ENCODE peak calls at places on chromosomes 2 and 18, in four cellular contexts. One of them, this sample, is unnamed.

GRCh38 chr2:235639387-235639786 is 145.5 kb downstream of the AGAP1 start:
- DNase-seq in GM23248: peak
- DNase-seq in endothelial cell of umbilical vein: no peak
- DNase-seq in astrocyte: peak
- DNase-seq in this sample: peak

GRCh38 chr2:639703-640102 is 37.5 kb downstream of the TMEM18 start:
- DNase-seq in GM23248: no peak
- DNase-seq in endothelial cell of umbilical vein: no peak
- DNase-seq in astrocyte: no peak
- DNase-seq in this sample: no peak

GRCh38 chr18:43932140-43932539 is 654.9 kb upstream of the SYT4 start:
- DNase-seq in GM23248: no peak
- DNase-seq in endothelial cell of umbilical vein: no peak
- DNase-seq in astrocyte: peak
- DNase-seq in this sample: no peak

GRCh38 chr2:5520352-5520996 is 171.7 kb upstream of the SOX11 start:
- DNase-seq in GM23248: no peak
- DNase-seq in endothelial cell of umbilical vein: no peak
- DNase-seq in astrocyte: peak
- DNase-seq in this sample: no peak

GRCh38 chr18:3350566-3351527 is 88.9 kb downstream of the MYL12B start:
- DNase-seq in GM23248: peak
- DNase-seq in endothelial cell of umbilical vein: no peak
- DNase-seq in astrocyte: peak
- DNase-seq in this sample: peak

GRCh38 chr2:31108887-31109286 is 29.4 kb downstream of the GALNT14 start:
- DNase-seq in GM23248: no peak
- DNase-seq in endothelial cell of umbilical vein: no peak
- DNase-seq in astrocyte: no peak
- DNase-seq in this sample: peak

GRCh38 chr2:69893684-69894481 is at the start of gene SNRNP27:
- DNase-seq in GM23248: peak
- DNase-seq in endothelial cell of umbilical vein: peak
- DNase-seq in astrocyte: peak
- DNase-seq in this sample: peak

GRCh38 chr18:78999939-79000338 is 20.3 kb downstream of the SALL3 start:
- DNase-seq in GM23248: no peak
- DNase-seq in endothelial cell of umbilical vein: no peak
- DNase-seq in astrocyte: no peak
- DNase-seq in this sample: no peak

GRCh38 chr18:26813043-26813442 is 52.5 kb downstream of the AQP4 start:
- DNase-seq in GM23248: peak
- DNase-seq in endothelial cell of umbilical vein: no peak
- DNase-seq in astrocyte: peak
- DNase-seq in this sample: peak

GRCh38 chr2:18927525-18928232 is 338.3 kb upstream of the NT5C1B start:
- DNase-seq in GM23248: no peak
- DNase-seq in endothelial cell of umbilical vein: no peak
- DNase-seq in astrocyte: no peak
- DNase-seq in this sample: no peak

GRCh38 chr2:70080597-70081200 is 6.6 kb upstream of the PCBP1 start:
- DNase-seq in GM23248: no peak
- DNase-seq in endothelial cell of umbilical vein: no peak
- DNase-seq in astrocyte: no peak
- DNase-seq in this sample: no peak

GRCh38 chr2:240520974-240521350 is 36.8 kb downstream of the ANKMY1 start:
- DNase-seq in GM23248: no peak
- DNase-seq in endothelial cell of umbilical vein: no peak
- DNase-seq in astrocyte: no peak
- DNase-seq in this sample: no peak

GRCh38 chr2:240519396-240520142 is 38.2 kb downstream of the ANKMY1 start:
- DNase-seq in GM23248: peak
- DNase-seq in endothelial cell of umbilical vein: no peak
- DNase-seq in astrocyte: peak
- DNase-seq in this sample: no peak

GRCh38 chr2:240522406-240522805 is 35.4 kb downstream of the ANKMY1 start:
- DNase-seq in GM23248: no peak
- DNase-seq in endothelial cell of umbilical vein: no peak
- DNase-seq in astrocyte: no peak
- DNase-seq in this sample: no peak

GRCh38 chr2:240518981-240519380 is 38.8 kb downstream of the ANKMY1 start:
- DNase-seq in GM23248: no peak
- DNase-seq in endothelial cell of umbilical vein: no peak
- DNase-seq in astrocyte: no peak
- DNase-seq in this sample: no peak

GRCh38 chr2:240520143-240520973 is 37.4 kb downstream of the ANKMY1 start:
- DNase-seq in GM23248: peak
- DNase-seq in endothelial cell of umbilical vein: no peak
- DNase-seq in astrocyte: no peak
- DNase-seq in this sample: no peak
- H3K4me2 ChIP-seq in GM23248: peak
- H3K4me2 ChIP-seq in endothelial cell of umbilical vein: no peak
- H3K4me2 ChIP-seq in astrocyte: peak
- H3K4me2 ChIP-seq in this sample: peak

GRCh38 chr2:37583867-37584266 is 87.6 kb downstream of the CDC42EP3 start:
- DNase-seq in GM23248: peak
- DNase-seq in endothelial cell of umbilical vein: peak
- DNase-seq in astrocyte: peak
- DNase-seq in this sample: peak

GRCh38 chr2:37582371-37582770 is 89.1 kb downstream of the CDC42EP3 start:
- DNase-seq in GM23248: peak
- DNase-seq in endothelial cell of umbilical vein: no peak
- DNase-seq in astrocyte: no peak
- DNase-seq in this sample: no peak

GRCh38 chr2:37581433-37581832 is 90.0 kb downstream of the CDC42EP3 start:
- DNase-seq in GM23248: no peak
- DNase-seq in endothelial cell of umbilical vein: no peak
- DNase-seq in astrocyte: no peak
- DNase-seq in this sample: no peak

GRCh38 chr2:37582911-37583310 is 88.5 kb downstream of the CDC42EP3 start:
- DNase-seq in GM23248: peak
- DNase-seq in endothelial cell of umbilical vein: peak
- DNase-seq in astrocyte: no peak
- DNase-seq in this sample: no peak

GRCh38 chr2:37583402-37583801 is 88.0 kb downstream of the CDC42EP3 start:
- DNase-seq in GM23248: peak
- DNase-seq in endothelial cell of umbilical vein: no peak
- DNase-seq in astrocyte: no peak
- DNase-seq in this sample: peak
- H3K4me3 ChIP-seq in GM23248: peak
- H3K4me3 ChIP-seq in endothelial cell of umbilical vein: no peak
- H3K4me3 ChIP-seq in astrocyte: no peak
- H3K4me3 ChIP-seq in this sample: no peak

DNA sequence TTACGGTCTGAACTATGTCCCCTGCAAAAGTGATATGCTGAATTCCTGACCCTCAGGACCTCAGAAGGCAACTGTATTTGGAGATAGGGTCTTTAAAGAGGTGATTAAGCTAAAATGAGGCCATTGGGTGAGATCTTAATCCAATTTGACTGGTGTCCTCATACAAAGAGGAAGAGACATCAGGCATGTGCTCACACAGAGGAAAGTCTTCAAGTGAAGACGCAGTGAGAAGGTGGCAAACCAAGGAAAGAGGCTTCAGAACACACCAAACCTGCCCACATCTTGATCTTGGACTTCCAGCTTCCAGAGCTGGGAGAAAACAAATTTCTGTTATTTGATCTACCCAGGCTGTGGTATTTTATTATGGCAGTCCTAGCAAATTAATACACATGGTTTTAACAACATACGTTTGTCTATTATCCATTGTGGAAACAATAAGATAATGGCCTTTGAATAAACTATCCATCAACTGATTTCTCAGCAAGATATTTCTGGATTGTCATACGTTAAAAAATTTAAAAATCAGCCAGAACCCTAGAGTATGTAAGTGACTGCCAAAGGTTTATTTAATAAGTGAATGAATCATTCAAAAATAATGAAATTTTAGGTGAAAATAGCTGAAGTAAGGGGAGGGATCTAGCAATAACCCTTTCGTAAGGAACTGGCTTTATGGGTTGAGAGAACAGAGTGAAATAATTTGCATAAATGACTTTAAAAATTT is 6.5 kb downstream of the WIPF1 start:
- DNase-seq in GM23248: peak
- DNase-seq in endothelial cell of umbilical vein: no peak
- DNase-seq in astrocyte: peak
- DNase-seq in this sample: no peak
- H3K4me2 ChIP-seq in GM23248: peak
- H3K4me2 ChIP-seq in endothelial cell of umbilical vein: no peak
- H3K4me2 ChIP-seq in astrocyte: no peak
- H3K4me2 ChIP-seq in this sample: no peak

GRCh38 chr2:147495741-147496140 is 349.1 kb upstream of the ACVR2A start:
- DNase-seq in GM23248: peak
- DNase-seq in endothelial cell of umbilical vein: no peak
- DNase-seq in astrocyte: peak
- DNase-seq in this sample: no peak

GRCh38 chr2:147490612-147491261 is 354.1 kb upstream of the ACVR2A start:
- DNase-seq in GM23248: no peak
- DNase-seq in endothelial cell of umbilical vein: no peak
- DNase-seq in astrocyte: no peak
- DNase-seq in this sample: no peak

GRCh38 chr2:147488472-147488871 is 356.4 kb upstream of the ACVR2A start:
- DNase-seq in GM23248: no peak
- DNase-seq in endothelial cell of umbilical vein: no peak
- DNase-seq in astrocyte: no peak
- DNase-seq in this sample: no peak

GRCh38 chr2:147491491-147491890 is 353.3 kb upstream of the ACVR2A start:
- DNase-seq in GM23248: no peak
- DNase-seq in endothelial cell of umbilical vein: no peak
- DNase-seq in astrocyte: no peak
- DNase-seq in this sample: no peak

DNA sequence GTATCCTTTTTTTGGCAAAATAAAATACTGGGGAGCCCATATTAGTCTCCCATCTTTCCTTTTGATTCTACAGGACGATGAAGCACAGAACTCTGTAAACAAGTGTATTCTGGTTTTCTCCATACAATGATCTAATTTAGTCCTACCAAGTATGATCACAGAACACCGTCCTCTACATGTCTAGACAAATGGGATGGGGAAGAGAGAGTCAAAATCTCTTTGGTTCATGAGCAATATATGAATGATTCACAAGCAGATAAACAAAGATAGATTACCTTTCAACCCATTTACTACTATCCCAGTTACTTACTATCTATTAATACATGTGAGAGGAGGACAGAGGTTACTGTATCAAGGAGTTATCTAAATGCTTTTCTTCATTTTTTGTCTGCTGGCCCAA is 352.4 kb upstream of the ACVR2A start:
- DNase-seq in GM23248: no peak
- DNase-seq in endothelial cell of umbilical vein: no peak
- DNase-seq in astrocyte: no peak
- DNase-seq in this sample: peak
- H3K4me3 ChIP-seq in GM23248: no peak
- H3K4me3 ChIP-seq in endothelial cell of umbilical vein: no peak
- H3K4me3 ChIP-seq in astrocyte: no peak
- H3K4me3 ChIP-seq in this sample: no peak